ENCODE peak calls at places on chromosomes 2 and 18, in nine cellular contexts. R is coronary artery, N is right cardiac atrium, F is RWPE1, U is endodermal cell, W is breast epithelium, Z is prostate gland, C is ovary, G is left ventricle myocardium inferior. Y is an unnamed sample.

GRCh38 chr2:196230051-196230450 is 58.7 kb upstream of the STK17B start:
- DNase-seq in R (no peak), N (no peak), F (no peak), U (no peak), W (no peak), Z (no peak), C (no peak), G (no peak), Y (no peak)

GRCh38 chr2:231666171-231667095 is 41.9 kb upstream of the PTMA start:
- DNase-seq in R (peak), N (peak), F (peak), U (peak), W (peak), Z (peak), C (peak), G (peak), Y (no peak)

GRCh38 chr2:231683292-231683898 is 24.9 kb upstream of the PTMA start:
- DNase-seq in R (no peak), N (no peak), F (no peak), U (no peak), W (no peak), Z (no peak), C (no peak), G (no peak), Y (no peak)

GRCh38 chr2:179344280-179344961 is 79.8 kb upstream of the SESTD1 start:
- DNase-seq in R (no peak), N (no peak), F (no peak), U (no peak), W (no peak), Z (no peak), C (no peak), G (no peak), Y (no peak)

GRCh38 chr2:177758591-177759371 is 313.8 kb downstream of the PDE11A start:
- DNase-seq in R (no peak), N (peak), F (peak), U (peak), W (no peak), Z (no peak), C (peak), G (no peak), Y (no peak)

GRCh38 chr2:171390941-171391516 is 42.8 kb downstream of the METTL8 start:
- DNase-seq in R (no peak), N (no peak), F (no peak), U (no peak), W (no peak), Z (no peak), C (no peak), G (no peak), Y (peak)

GRCh38 chr2:84999467-85000064 is 28.6 kb downstream of the KCMF1 start:
- DNase-seq in R (no peak), N (no peak), F (no peak), U (no peak), W (no peak), Z (no peak), C (no peak), G (no peak), Y (no peak)

GRCh38 chr18:38539373-38539772 is 973.8 kb upstream of the CELF4 start:
- DNase-seq in R (no peak), N (no peak), F (no peak), U (peak), W (no peak), Z (no peak), C (no peak), G (no peak), Y (no peak)

GRCh38 chr2:162021659-162022058 is 52.4 kb downstream of the DPP4 start:
- DNase-seq in R (no peak), N (no peak), F (no peak), U (no peak), W (no peak), Z (no peak), C (no peak), G (no peak), Y (no peak)

GRCh38 chr2:176999331-176999730 is 213.3 kb upstream of the HNRNPA3 start:
- DNase-seq in R (no peak), N (no peak), F (no peak), U (no peak), W (no peak), Z (no peak), C (no peak), G (no peak), Y (no peak)

GRCh38 chr2:74374509-74375205 is 5.5 kb downstream of the DCTN1 start:
- DNase-seq in R (no peak), N (peak), F (peak), U (peak), W (peak), Z (peak), C (no peak), G (peak), Y (no peak)

GRCh38 chr18:75727479-75727878 is 300.0 kb upstream of the SMIM21 start:
- DNase-seq in R (no peak), N (peak), F (peak), U (peak), W (no peak), Z (no peak), C (no peak), G (peak), Y (no peak)

GRCh38 chr2:126953483-126953882 is 54.8 kb downstream of the TEX51 start:
- DNase-seq in R (no peak), N (no peak), F (no peak), U (no peak), W (no peak), Z (no peak), C (no peak), G (no peak), Y (no peak)

GRCh38 chr2:221200184-221200839 is 371.8 kb downstream of the EPHA4 start:
- DNase-seq in R (no peak), N (no peak), F (no peak), U (no peak), W (no peak), Z (no peak), C (no peak), G (no peak), Y (no peak)

GRCh38 chr2:211944572-211944971 is 594.0 kb downstream of the ERBB4 start:
- DNase-seq in R (no peak), N (no peak), F (no peak), U (peak), W (no peak), Z (no peak), C (no peak), G (no peak), Y (no peak)

GRCh38 chr2:219116776-219117646 is 43.6 kb downstream of the NHEJ1 start:
- DNase-seq in R (no peak), N (no peak), F (no peak), U (no peak), W (no peak), Z (peak), C (no peak), G (no peak), Y (no peak)

GRCh38 chr2:161954103-161954502 is 119.9 kb downstream of the DPP4 start:
- DNase-seq in R (no peak), N (no peak), F (no peak), U (no peak), W (no peak), Z (no peak), C (no peak), G (no peak), Y (no peak)

GRCh38 chr18:27214831-27215230 is 29.7 kb upstream of the CHST9 start:
- DNase-seq in R (no peak), N (no peak), F (peak), U (no peak), W (no peak), Z (no peak), C (no peak), G (no peak), Y (peak)

GRCh38 chr2:201403904-201404303 is 46.8 kb upstream of the FLACC1 start:
- DNase-seq in R (no peak), N (no peak), F (no peak), U (no peak), W (no peak), Z (peak), C (no peak), G (no peak), Y (peak)
- H3K27ac ChIP-seq in R (no peak), N (peak), F (no peak), U (no peak), W (no peak), Z (no peak), C (no peak), G (peak), Y (no peak)

GRCh38 chr2:10457846-10458563 is 9.9 kb upstream of the ODC1 start:
- DNase-seq in R (no peak), N (no peak), F (peak), U (no peak), W (no peak), Z (peak), C (no peak), G (no peak), Y (peak)
- H3K27ac ChIP-seq in R (no peak), N (no peak), F (peak), U (no peak), W (no peak), Z (peak), C (no peak), G (no peak), Y (no peak)

GRCh38 chr2:36172828-36173227 is 182.8 kb upstream of the CRIM1 start:
- DNase-seq in R (no peak), N (no peak), F (no peak), U (no peak), W (no peak), Z (no peak), C (no peak), G (no peak), Y (no peak)

GRCh38 chr2:36178384-36178783 is 177.2 kb upstream of the CRIM1 start:
- DNase-seq in R (no peak), N (no peak), F (no peak), U (no peak), W (no peak), Z (no peak), C (no peak), G (no peak), Y (no peak)

GRCh38 chr2:36173760-36174362 is 181.7 kb upstream of the CRIM1 start:
- DNase-seq in R (no peak), N (no peak), F (no peak), U (no peak), W (peak), Z (peak), C (no peak), G (no peak), Y (no peak)

GRCh38 chr2:36174920-36175319 is 180.7 kb upstream of the CRIM1 start:
- DNase-seq in R (no peak), N (no peak), F (no peak), U (no peak), W (no peak), Z (no peak), C (no peak), G (no peak), Y (no peak)

GRCh38 chr2:36177282-36177681 is 178.3 kb upstream of the CRIM1 start:
- DNase-seq in R (no peak), N (no peak), F (no peak), U (no peak), W (no peak), Z (no peak), C (no peak), G (no peak), Y (no peak)
- H3K27ac ChIP-seq in R (no peak), N (no peak), F (no peak), U (no peak), W (peak), Z (no peak), C (no peak), G (no peak), Y (no peak)

DNA sequence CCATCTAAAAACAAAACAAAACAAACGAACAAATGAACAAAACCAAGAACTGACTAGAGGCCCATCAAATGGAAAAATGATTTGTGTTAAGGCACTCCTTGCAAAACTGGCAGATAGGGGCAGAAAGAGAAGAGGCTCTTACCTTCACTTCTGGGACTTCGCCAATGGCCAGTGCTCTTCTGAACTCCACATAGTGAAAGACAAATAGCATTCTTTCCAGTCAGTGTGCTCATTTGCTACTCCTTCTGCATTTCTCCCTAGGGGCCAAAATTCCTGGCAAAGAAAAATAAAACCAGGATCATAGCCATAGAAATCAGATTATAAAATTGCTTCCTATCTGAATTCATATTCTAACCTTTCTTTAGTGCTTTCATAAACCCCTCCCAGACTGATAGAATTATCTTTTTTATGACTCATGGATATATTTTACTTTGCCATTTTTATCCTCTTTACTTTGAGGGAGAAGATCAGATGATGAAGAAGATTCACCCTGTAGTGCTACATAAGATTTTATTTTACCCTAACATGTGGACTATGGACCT is 56.9 kb upstream of the PELI1 start:
- DNase-seq in R (no peak), N (no peak), F (no peak), U (no peak), W (peak), Z (no peak), C (no peak), G (no peak), Y (no peak)
- H3K27ac ChIP-seq in R (no peak), N (peak), F (no peak), U (no peak), W (peak), Z (no peak), C (no peak), G (peak), Y (no peak)

DNA sequence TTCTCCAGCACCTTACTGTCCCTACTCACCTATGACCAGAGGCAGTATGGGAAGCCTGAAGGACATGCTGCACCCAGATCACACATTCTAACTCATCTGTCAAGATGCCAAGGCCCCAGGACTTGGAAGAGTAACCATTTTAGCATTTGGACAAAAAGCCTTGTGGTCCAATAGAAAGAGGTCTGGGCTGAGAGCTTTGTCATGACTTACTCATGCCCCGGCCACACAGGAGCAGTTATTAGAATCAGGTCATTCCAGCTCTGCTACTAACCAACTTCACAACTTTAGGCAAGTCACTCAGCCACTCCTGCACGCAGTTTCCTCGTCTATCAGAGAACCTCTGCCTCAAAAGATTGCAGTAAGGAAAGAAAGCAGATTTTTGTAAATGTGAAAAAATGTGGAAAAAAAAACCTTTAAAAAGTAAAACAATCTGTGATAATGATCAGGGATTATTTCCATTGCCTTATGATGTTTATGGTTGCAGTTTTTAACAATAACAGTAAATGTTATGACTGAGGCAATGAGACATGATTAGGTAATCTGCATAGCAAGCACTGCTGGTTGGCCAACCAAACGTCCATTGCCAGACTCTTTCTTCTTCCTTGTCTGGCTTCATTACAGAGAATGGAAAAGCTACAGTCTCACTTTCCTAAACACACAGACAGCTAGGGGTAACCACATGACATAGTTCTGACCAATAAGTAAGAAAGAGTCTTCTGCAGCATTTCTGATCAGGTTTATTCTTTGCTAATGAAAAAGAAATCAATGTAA is 255.3 kb upstream of the CHAC2 start:
- DNase-seq in R (no peak), N (no peak), F (peak), U (no peak), W (no peak), Z (no peak), C (no peak), G (no peak), Y (peak)
- H3K27ac ChIP-seq in R (no peak), N (no peak), F (no peak), U (no peak), W (no peak), Z (no peak), C (no peak), G (no peak), Y (peak)

GRCh38 chr18:48612917-48613316 is 74.1 kb downstream of the CTIF start:
- DNase-seq in R (no peak), N (no peak), F (no peak), U (no peak), W (no peak), Z (no peak), C (no peak), G (no peak), Y (no peak)
- H3K27ac ChIP-seq in R (peak), N (no peak), F (peak), U (no peak), W (peak), Z (no peak), C (peak), G (no peak), Y (no peak)

GRCh38 chr2:112757265-112757664 is 7.1 kb downstream of the CKAP2L start:
- DNase-seq in R (no peak), N (no peak), F (no peak), U (no peak), W (no peak), Z (no peak), C (no peak), G (no peak), Y (no peak)

GRCh38 chr2:112758701-112759100 is 5.7 kb downstream of the CKAP2L start:
- DNase-seq in R (no peak), N (no peak), F (no peak), U (no peak), W (no peak), Z (no peak), C (no peak), G (no peak), Y (no peak)

GRCh38 chr2:112762276-112762675 is 2.1 kb downstream of the CKAP2L start:
- DNase-seq in R (no peak), N (no peak), F (no peak), U (no peak), W (no peak), Z (no peak), C (no peak), G (no peak), Y (no peak)

GRCh38 chr2:112756207-112756606 is 8.2 kb downstream of the CKAP2L start:
- DNase-seq in R (no peak), N (no peak), F (no peak), U (no peak), W (no peak), Z (no peak), C (no peak), G (no peak), Y (no peak)

DNA sequence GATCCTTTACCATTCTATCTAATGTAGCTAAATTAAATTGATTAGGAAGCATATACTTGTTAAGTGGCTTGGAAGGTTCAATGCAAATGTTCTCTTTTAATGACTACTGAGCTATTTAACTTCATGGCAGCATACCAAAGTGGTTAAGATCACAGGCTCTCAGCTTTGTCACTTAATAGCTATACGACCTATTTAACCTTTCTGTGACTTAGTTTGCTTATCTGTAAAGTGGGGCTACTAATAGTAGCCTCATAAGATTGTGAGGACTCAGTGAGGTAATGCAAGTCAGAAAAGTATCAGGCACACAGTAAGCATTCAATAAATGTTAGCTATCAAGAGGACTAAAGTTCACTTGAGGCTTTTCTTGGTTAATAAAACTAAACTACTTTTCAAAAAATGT is 4.3 kb downstream of the CKAP2L start:
- DNase-seq in R (no peak), N (no peak), F (no peak), U (no peak), W (no peak), Z (no peak), C (no peak), G (no peak), Y (no peak)
- H3K27ac ChIP-seq in R (no peak), N (no peak), F (no peak), U (no peak), W (no peak), Z (no peak), C (no peak), G (no peak), Y (no peak)

GRCh38 chr2:19454125-19454524 is 95.7 kb upstream of the OSR1 start:
- DNase-seq in R (no peak), N (no peak), F (no peak), U (no peak), W (no peak), Z (no peak), C (no peak), G (no peak), Y (no peak)
- H3K27ac ChIP-seq in R (no peak), N (no peak), F (no peak), U (no peak), W (no peak), Z (no peak), C (no peak), G (no peak), Y (no peak)